ENCODE peak calls at places on chromosomes 3 and 15, in four cellular contexts. K is breast epithelium, G is A549, B is endothelial cell of umbilical vein. J is an unnamed sample.
A peak's percentile ranks its signal among the peaks of the same experiment; 100 is the strongest.

GRCh38 chr3:190345027-190345821 is 23.0 kb upstream of the CLDN1 start:
- DNase-seq in K (no peak), G (peak; percentile 96), B (peak; percentile 75), J (no peak)

GRCh38 chr15:80803580-80804525 is 24.7 kb downstream of the CEMIP start:
- DNase-seq in B (no peak), K (no peak), G (no peak), J (no peak)

GRCh38 chr3:42526616-42527367 is 24.3 kb downstream of the VIPR1 start:
- DNase-seq in G (no peak), K (no peak), B (no peak), J (no peak)

GRCh38 chr3:36813320-36813719 is 49.0 kb upstream of the DCLK3 start:
- DNase-seq in K (no peak), G (no peak), B (no peak), J (no peak)

GRCh38 chr3:27659279-27660021 is 62.7 kb downstream of the EOMES start:
- DNase-seq in K (peak; percentile 58), B (peak; percentile 55), G (peak; percentile 77), J (no peak)

GRCh38 chr3:8882171-8882593 is 81.1 kb downstream of the RAD18 start:
- DNase-seq in K (no peak), B (no peak), G (no peak), J (no peak)

GRCh38 chr3:53056442-53056841 is 10.6 kb upstream of the SFMBT1 start:
- DNase-seq in G (peak; percentile 52), B (no peak), K (no peak), J (no peak)

GRCh38 chr3:81218023-81218422 is 543.4 kb downstream of the GBE1 start:
- DNase-seq in B (peak; percentile 41), G (peak; percentile 19), K (no peak), J (no peak)

GRCh38 chr3:171936231-171936841 is 93.2 kb downstream of the TMEM212 start:
- DNase-seq in B (no peak), K (no peak), G (peak; percentile 61), J (no peak)

GRCh38 chr3:124229407-124229806 is 237.5 kb upstream of the ROPN1 start:
- DNase-seq in G (no peak), K (no peak), B (no peak), J (no peak)

GRCh38 chr3:123283657-123284398 is 82.1 kb downstream of the SEC22A start:
- DNase-seq in G (no peak), B (no peak), K (no peak), J (no peak)

GRCh38 chr3:17469520-17469919 is 272.9 kb downstream of the TBC1D5 start:
- DNase-seq in B (no peak), K (no peak), G (no peak), J (no peak)

GRCh38 chr3:17469954-17470353 is 272.5 kb downstream of the TBC1D5 start:
- DNase-seq in K (no peak), G (no peak), B (no peak), J (no peak)

GRCh38 chr3:17478673-17479072 is 263.8 kb downstream of the TBC1D5 start:
- DNase-seq in G (peak; percentile 95), K (no peak), B (no peak), J (no peak)

GRCh38 chr3:17473761-17474160 is 268.7 kb downstream of the TBC1D5 start:
- DNase-seq in B (peak; percentile 38), K (no peak), G (peak; percentile 43), J (no peak)
- TF ChIP-seq CTCF in B (no peak), K (no peak), G (peak; percentile 40), J (no peak)

GRCh38 chr3:114451561-114452018 is 157.8 kb downstream of the TIGIT start:
- DNase-seq in K (no peak), B (peak; percentile 66), G (no peak), J (no peak)
- TF ChIP-seq POLR2A in K (no peak), B (no peak), G (no peak), J (no peak)

DNA sequence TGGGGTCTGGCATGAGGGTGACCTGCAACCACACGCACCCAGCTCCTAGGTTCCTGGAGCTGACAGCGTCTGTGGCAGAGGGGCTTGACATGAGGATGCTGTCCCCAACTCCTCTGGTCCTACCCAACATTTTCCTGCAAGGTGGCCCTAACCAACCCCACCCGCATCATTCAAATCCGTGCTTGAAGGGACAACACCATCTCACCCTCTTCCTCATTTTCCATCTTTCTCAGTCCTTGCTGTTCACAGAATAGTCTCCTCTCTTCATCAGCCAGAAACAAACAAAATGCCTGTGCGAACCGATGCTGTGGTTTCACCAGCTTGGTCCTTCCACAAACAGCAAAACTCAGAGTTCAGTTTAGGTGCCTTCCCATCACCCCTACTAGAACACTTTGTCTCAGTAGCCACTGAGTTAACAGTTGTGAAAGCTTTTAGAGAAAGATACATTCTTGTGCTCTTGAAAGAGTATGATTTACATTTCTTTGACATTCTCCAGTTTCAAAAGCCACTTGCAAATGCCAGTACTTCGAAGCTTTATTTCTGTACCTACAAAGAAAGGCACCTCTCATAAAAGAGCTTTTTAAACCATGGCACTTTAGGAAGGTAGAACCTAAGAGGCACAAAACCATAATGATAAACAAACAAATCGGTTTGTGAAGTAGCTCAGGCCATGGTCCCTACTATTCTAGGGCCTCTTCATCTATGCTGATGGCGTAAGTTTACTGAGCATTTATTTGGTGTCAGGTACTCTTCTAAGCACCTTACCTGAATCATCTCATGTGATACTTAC is 360.1 kb downstream of the SHQ1 start:
- DNase-seq in B (no peak), K (no peak), G (no peak), J (no peak)
- H3K4me1 ChIP-seq in B (peaks cover 9% of the 10 kb centered on the region), K (peaks cover 10% of the 10 kb centered on the region), G (peaks cover 28% of the 10 kb centered on the region), J (peaks cover 3% of the 10 kb centered on the region)

GRCh38 chr3:114333180-114333922 is 39.5 kb downstream of the TIGIT start:
- DNase-seq in G (no peak), B (no peak), K (no peak), J (no peak)

GRCh38 chr3:114332342-114333179 is 38.7 kb downstream of the TIGIT start:
- DNase-seq in B (no peak), G (no peak), K (no peak), J (no peak)

GRCh38 chr3:114331710-114332109 is 37.9 kb downstream of the TIGIT start:
- DNase-seq in K (no peak), B (no peak), G (no peak), J (no peak)

GRCh38 chr3:114329823-114330222 is 36.0 kb downstream of the TIGIT start:
- DNase-seq in B (no peak), G (no peak), K (no peak), J (no peak)

GRCh38 chr3:114331007-114331406 is 37.2 kb downstream of the TIGIT start:
- DNase-seq in B (no peak), G (no peak), K (no peak), J (no peak)
- TF ChIP-seq CTCF in B (no peak), G (no peak), K (no peak), J (no peak)

GRCh38 chr15:34101366-34102174 is at the start of the genes EMC7 and PGBD4:
- DNase-seq in K (peak; percentile 99), B (peak; percentile 99), G (peak; percentile 100), J (peak; percentile 98)
- TF ChIP-seq POLR2A in K (peak; percentile 68), B (peak; percentile 85), G (peak; percentile 86), J (peak; percentile 84)

GRCh38 chr15:68054658-68055223 is 626 bp downstream of the PIAS1 start:
- DNase-seq in G (peak; percentile 42), B (peak; percentile 50), K (peak; percentile 59), J (peak; percentile 31)

GRCh38 chr15:68056097-68056865 is 2.2 kb downstream of the PIAS1 start:
- DNase-seq in G (no peak), K (no peak), B (no peak), J (no peak)

GRCh38 chr15:68057758-68058157 is 3.6 kb downstream of the PIAS1 start:
- DNase-seq in B (no peak), G (no peak), K (no peak), J (no peak)

GRCh38 chr15:68055224-68055705 is 1.1 kb downstream of the PIAS1 start:
- DNase-seq in G (peak; percentile 29), B (peak; percentile 42), K (no peak), J (no peak)

DNA sequence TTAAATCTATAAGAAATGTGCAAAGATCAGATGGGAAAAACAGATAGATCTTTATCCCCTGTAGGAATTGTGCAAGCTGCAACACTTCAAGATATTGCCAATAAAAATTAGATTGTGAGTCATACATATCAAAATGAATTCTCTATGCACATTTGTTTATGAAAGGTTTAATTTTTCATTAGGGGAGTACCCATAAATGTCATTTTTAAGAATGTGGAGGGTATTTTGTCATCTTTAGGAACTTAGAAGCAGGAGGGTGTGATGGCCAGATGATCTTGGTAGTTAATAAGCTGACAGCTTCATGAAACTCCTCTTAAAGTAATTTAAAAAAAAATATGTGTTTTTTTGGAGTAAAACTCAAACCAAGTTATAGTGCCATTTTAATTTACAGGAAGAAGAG is 3.0 kb downstream of the PIAS1 start:
- DNase-seq in G (no peak), K (no peak), B (no peak), J (no peak)
- H3K4me1 ChIP-seq in G (peaks cover 32% of the 10 kb centered on the region), K (no peaks in the 10 kb centered on the region), B (peaks cover 15% of the 10 kb centered on the region), J (peaks cover 42% of the 10 kb centered on the region)